ENCODE peak calls at places on chromosomes 2 and 18, in eight cellular contexts. Y is H54; D is ELR; Q is GM13976; N is AML-193; X is A549; G is activated naive CD8-positive, alpha-beta T cell treated with anti-CD3 and anti-CD28 coated beads, Interleukin-2, amount 50 U/mL, for 16 hours; A is psoas muscle. R is an unnamed sample.

GRCh38 chr2:172726172-172726735 is 9.4 kb upstream of the RAPGEF4 start:
- DNase-seq in Y (no peak), D (no peak), Q (no peak), N (no peak), X (no peak), G (no peak), A (no peak), R (no peak)

GRCh38 chr18:47908523-47909039 is 21.9 kb downstream of the SMAD2 start:
- DNase-seq in Y (no peak), D (no peak), Q (no peak), N (no peak), X (no peak), G (no peak), A (no peak), R (no peak)

GRCh38 chr2:224449212-224450147 is 47.6 kb upstream of the FAM124B start:
- DNase-seq in Y (no peak), D (peak), Q (peak), N (peak), X (peak), G (no peak), A (no peak), R (no peak)

GRCh38 chr2:192162392-192163042 is 32.2 kb downstream of the TMEFF2 start:
- DNase-seq in Y (no peak), D (peak), Q (peak), N (peak), X (peak), G (peak), A (no peak), R (peak)

GRCh38 chr2:111638274-111638877 is 245.6 kb downstream of the ANAPC1 start:
- DNase-seq in Y (no peak), D (no peak), Q (no peak), N (no peak), X (no peak), G (no peak), A (no peak), R (no peak)

GRCh38 chr18:78995740-78996395 is 16.2 kb downstream of the SALL3 start:
- DNase-seq in Y (no peak), D (no peak), Q (no peak), N (no peak), X (no peak), G (no peak), A (no peak), R (no peak)

GRCh38 chr2:230865324-230865765 is 603 bp downstream of the ITM2C start:
- DNase-seq in Y (no peak), D (peak), Q (no peak), N (peak), X (no peak), G (no peak), A (no peak), R (no peak)

GRCh38 chr2:140586379-140586778 is 1544.4 kb downstream of the LRP1B start:
- DNase-seq in Y (peak), D (peak), Q (peak), N (peak), X (peak), G (no peak), A (no peak), R (no peak)

GRCh38 chr2:226788064-226788463 is 11.6 kb downstream of the IRS1 start:
- DNase-seq in Y (no peak), D (no peak), Q (no peak), N (no peak), X (no peak), G (no peak), A (no peak), R (no peak)

GRCh38 chr2:6452702-6453481 is 412.8 kb downstream of the CMPK2 start:
- DNase-seq in Y (no peak), D (peak), Q (no peak), N (no peak), X (no peak), G (no peak), A (no peak), R (no peak)

R was measured in activated T-helper 2 cell treated with anti-CD3 and anti-CD28 coated beads, Interferon-gamma antibody, Interleukin-2, Interleukin-4, amounts not matched to agents 10 μg/mL and 5 μg/mL and 100 μg/mL, durations not matched to agents 14 hours and 24 hours and 36 hours.